ENCODE peak calls at places on chromosomes 4 and X, in nine cellular contexts. One of them, this sample, is unnamed.

GRCh38 chr4:105556175-105556574 is 3.8 kb downstream of the ARHGEF38 start:
- DNase-seq in astrocyte of the hippocampus: no peak
- DNase-seq in CD8-positive, alpha-beta memory T cell: no peak
- DNase-seq in renal cortical epithelial cell: no peak
- DNase-seq in fibroblast of mammary gland: no peak
- DNase-seq in COR-L47: no peak
- DNase-seq in DMS153: no peak
- DNase-seq in IMR-90: no peak
- DNase-seq in OCI-LY7: no peak
- DNase-seq in this sample: no peak

GRCh38 chr4:52037730-52038108 is 380 bp downstream of the SGCB start:
- DNase-seq in astrocyte of the hippocampus: peak
- DNase-seq in CD8-positive, alpha-beta memory T cell: no peak
- DNase-seq in renal cortical epithelial cell: no peak
- DNase-seq in fibroblast of mammary gland: peak
- DNase-seq in COR-L47: peak
- DNase-seq in DMS153: no peak
- DNase-seq in IMR-90: peak
- DNase-seq in OCI-LY7: peak
- DNase-seq in this sample: peak

GRCh38 chrX:132957211-132958085 is 981 bp downstream of the HS6ST2 start:
- DNase-seq in astrocyte of the hippocampus: peak
- DNase-seq in CD8-positive, alpha-beta memory T cell: no peak
- DNase-seq in renal cortical epithelial cell: no peak
- DNase-seq in fibroblast of mammary gland: peak
- DNase-seq in COR-L47: no peak
- DNase-seq in DMS153: no peak
- DNase-seq in IMR-90: no peak
- DNase-seq in OCI-LY7: no peak
- DNase-seq in this sample: no peak

GRCh38 chr4:85543832-85544231 is 68.9 kb downstream of the ARHGAP24 start:
- DNase-seq in astrocyte of the hippocampus: peak
- DNase-seq in CD8-positive, alpha-beta memory T cell: no peak
- DNase-seq in renal cortical epithelial cell: peak
- DNase-seq in fibroblast of mammary gland: peak
- DNase-seq in COR-L47: no peak
- DNase-seq in DMS153: no peak
- DNase-seq in IMR-90: peak
- DNase-seq in OCI-LY7: no peak
- DNase-seq in this sample: peak

GRCh38 chrX:129956765-129957164 is 25.7 kb upstream of the BCORL1 start:
- DNase-seq in astrocyte of the hippocampus: no peak
- DNase-seq in CD8-positive, alpha-beta memory T cell: no peak
- DNase-seq in renal cortical epithelial cell: no peak
- DNase-seq in fibroblast of mammary gland: no peak
- DNase-seq in COR-L47: no peak
- DNase-seq in DMS153: no peak
- DNase-seq in IMR-90: no peak
- DNase-seq in OCI-LY7: no peak
- DNase-seq in this sample: no peak

GRCh38 chr4:69640289-69640688 is 847 bp upstream of the UGT2A2 start:
- DNase-seq in astrocyte of the hippocampus: no peak
- DNase-seq in CD8-positive, alpha-beta memory T cell: no peak
- DNase-seq in renal cortical epithelial cell: no peak
- DNase-seq in fibroblast of mammary gland: no peak
- DNase-seq in COR-L47: no peak
- DNase-seq in DMS153: no peak
- DNase-seq in IMR-90: no peak
- DNase-seq in OCI-LY7: no peak
- DNase-seq in this sample: no peak

GRCh38 chr4:158255727-158256324 is 45.5 kb downstream of the TMEM144 start:
- DNase-seq in astrocyte of the hippocampus: peak
- DNase-seq in CD8-positive, alpha-beta memory T cell: no peak
- DNase-seq in renal cortical epithelial cell: peak
- DNase-seq in fibroblast of mammary gland: peak
- DNase-seq in COR-L47: peak
- DNase-seq in DMS153: no peak
- DNase-seq in IMR-90: peak
- DNase-seq in OCI-LY7: peak
- DNase-seq in this sample: peak

GRCh38 chr4:147658501-147658900 is 25.5 kb downstream of the PRMT9 start:
- DNase-seq in astrocyte of the hippocampus: no peak
- DNase-seq in CD8-positive, alpha-beta memory T cell: no peak
- DNase-seq in renal cortical epithelial cell: no peak
- DNase-seq in fibroblast of mammary gland: no peak
- DNase-seq in COR-L47: no peak
- DNase-seq in DMS153: no peak
- DNase-seq in IMR-90: no peak
- DNase-seq in OCI-LY7: no peak
- DNase-seq in this sample: peak

GRCh38 chrX:41468647-41469323 is 21.6 kb downstream of the NYX start:
- DNase-seq in astrocyte of the hippocampus: no peak
- DNase-seq in CD8-positive, alpha-beta memory T cell: no peak
- DNase-seq in renal cortical epithelial cell: peak
- DNase-seq in fibroblast of mammary gland: peak
- DNase-seq in COR-L47: no peak
- DNase-seq in DMS153: peak
- DNase-seq in IMR-90: peak
- DNase-seq in OCI-LY7: no peak
- DNase-seq in this sample: no peak

GRCh38 chr4:878796-879729 is 53.1 kb downstream of the GAK start:
- DNase-seq in astrocyte of the hippocampus: no peak
- DNase-seq in CD8-positive, alpha-beta memory T cell: peak
- DNase-seq in renal cortical epithelial cell: no peak
- DNase-seq in fibroblast of mammary gland: no peak
- DNase-seq in COR-L47: no peak
- DNase-seq in DMS153: no peak
- DNase-seq in IMR-90: no peak
- DNase-seq in OCI-LY7: no peak
- DNase-seq in this sample: no peak

GRCh38 chr4:186029731-186030421 is 39.1 kb upstream of the TLR3 start:
- DNase-seq in astrocyte of the hippocampus: peak
- DNase-seq in CD8-positive, alpha-beta memory T cell: no peak
- DNase-seq in renal cortical epithelial cell: no peak
- DNase-seq in fibroblast of mammary gland: peak
- DNase-seq in COR-L47: peak
- DNase-seq in DMS153: peak
- DNase-seq in IMR-90: peak
- DNase-seq in OCI-LY7: no peak
- DNase-seq in this sample: peak

GRCh38 chr4:5374577-5374976 is 323.3 kb downstream of the STK32B start:
- DNase-seq in astrocyte of the hippocampus: no peak
- DNase-seq in CD8-positive, alpha-beta memory T cell: no peak
- DNase-seq in renal cortical epithelial cell: no peak
- DNase-seq in fibroblast of mammary gland: no peak
- DNase-seq in COR-L47: no peak
- DNase-seq in DMS153: no peak
- DNase-seq in IMR-90: peak
- DNase-seq in OCI-LY7: no peak
- DNase-seq in this sample: no peak

GRCh38 chr4:182453830-182454229 is 210.6 kb downstream of the TENM3 start:
- DNase-seq in astrocyte of the hippocampus: no peak
- DNase-seq in CD8-positive, alpha-beta memory T cell: no peak
- DNase-seq in renal cortical epithelial cell: no peak
- DNase-seq in fibroblast of mammary gland: no peak
- DNase-seq in COR-L47: peak
- DNase-seq in DMS153: peak
- DNase-seq in IMR-90: no peak
- DNase-seq in OCI-LY7: no peak
- DNase-seq in this sample: no peak

GRCh38 chr4:7041851-7042696 is 1.1 kb upstream of the TADA2B start:
- DNase-seq in astrocyte of the hippocampus: no peak
- DNase-seq in CD8-positive, alpha-beta memory T cell: peak
- DNase-seq in renal cortical epithelial cell: no peak
- DNase-seq in fibroblast of mammary gland: peak
- DNase-seq in COR-L47: peak
- DNase-seq in DMS153: no peak
- DNase-seq in IMR-90: peak
- DNase-seq in OCI-LY7: no peak
- DNase-seq in this sample: no peak

GRCh38 chr4:89101256-89102161 is 9.8 kb upstream of the TIGD2 start:
- DNase-seq in astrocyte of the hippocampus: no peak
- DNase-seq in CD8-positive, alpha-beta memory T cell: no peak
- DNase-seq in renal cortical epithelial cell: no peak
- DNase-seq in fibroblast of mammary gland: no peak
- DNase-seq in COR-L47: no peak
- DNase-seq in DMS153: no peak
- DNase-seq in IMR-90: no peak
- DNase-seq in OCI-LY7: no peak
- DNase-seq in this sample: no peak

GRCh38 chr4:99800332-99801004 is 16.2 kb upstream of the DAPP1 start:
- DNase-seq in astrocyte of the hippocampus: no peak
- DNase-seq in CD8-positive, alpha-beta memory T cell: no peak
- DNase-seq in renal cortical epithelial cell: no peak
- DNase-seq in fibroblast of mammary gland: no peak
- DNase-seq in COR-L47: no peak
- DNase-seq in DMS153: no peak
- DNase-seq in IMR-90: no peak
- DNase-seq in OCI-LY7: no peak
- DNase-seq in this sample: no peak

GRCh38 chr4:131316086-131316485 is 1833.0 kb upstream of the PCDH10 start:
- DNase-seq in astrocyte of the hippocampus: no peak
- DNase-seq in CD8-positive, alpha-beta memory T cell: no peak
- DNase-seq in renal cortical epithelial cell: no peak
- DNase-seq in fibroblast of mammary gland: no peak
- DNase-seq in COR-L47: no peak
- DNase-seq in DMS153: no peak
- DNase-seq in IMR-90: no peak
- DNase-seq in OCI-LY7: no peak
- DNase-seq in this sample: no peak

GRCh38 chr4:9773464-9773863 is 8.0 kb upstream of the DRD5 start:
- DNase-seq in astrocyte of the hippocampus: no peak
- DNase-seq in CD8-positive, alpha-beta memory T cell: no peak
- DNase-seq in renal cortical epithelial cell: no peak
- DNase-seq in fibroblast of mammary gland: no peak
- DNase-seq in COR-L47: no peak
- DNase-seq in DMS153: no peak
- DNase-seq in IMR-90: no peak
- DNase-seq in OCI-LY7: no peak
- DNase-seq in this sample: no peak

GRCh38 chr4:15586046-15586445 is 69.1 kb downstream of the FBXL5 start:
- DNase-seq in astrocyte of the hippocampus: no peak
- DNase-seq in CD8-positive, alpha-beta memory T cell: no peak
- DNase-seq in renal cortical epithelial cell: peak
- DNase-seq in fibroblast of mammary gland: peak
- DNase-seq in COR-L47: no peak
- DNase-seq in DMS153: no peak
- DNase-seq in IMR-90: no peak
- DNase-seq in OCI-LY7: no peak
- DNase-seq in this sample: peak

GRCh38 chrX:65528705-65529340 is 5.8 kb downstream of the LAS1L start:
- DNase-seq in astrocyte of the hippocampus: peak
- DNase-seq in CD8-positive, alpha-beta memory T cell: peak
- DNase-seq in renal cortical epithelial cell: peak
- DNase-seq in fibroblast of mammary gland: peak
- DNase-seq in COR-L47: peak
- DNase-seq in DMS153: no peak
- DNase-seq in IMR-90: peak
- DNase-seq in OCI-LY7: peak
- DNase-seq in this sample: peak

GRCh38 chr4:141560056-141560455 is 76.3 kb upstream of the IL15 start:
- DNase-seq in astrocyte of the hippocampus: no peak
- DNase-seq in CD8-positive, alpha-beta memory T cell: no peak
- DNase-seq in renal cortical epithelial cell: peak
- DNase-seq in fibroblast of mammary gland: no peak
- DNase-seq in COR-L47: no peak
- DNase-seq in DMS153: no peak
- DNase-seq in IMR-90: peak
- DNase-seq in OCI-LY7: no peak
- DNase-seq in this sample: peak

GRCh38 chrX:32987139-32987538 is 224.2 kb downstream of the DMD start:
- DNase-seq in astrocyte of the hippocampus: peak
- DNase-seq in CD8-positive, alpha-beta memory T cell: no peak
- DNase-seq in renal cortical epithelial cell: no peak
- DNase-seq in fibroblast of mammary gland: no peak
- DNase-seq in COR-L47: no peak
- DNase-seq in DMS153: no peak
- DNase-seq in IMR-90: no peak
- DNase-seq in OCI-LY7: no peak
- DNase-seq in this sample: no peak

GRCh38 chrX:154074199-154074598 is 23.3 kb downstream of the MECP2 start:
- DNase-seq in astrocyte of the hippocampus: peak
- DNase-seq in CD8-positive, alpha-beta memory T cell: no peak
- DNase-seq in renal cortical epithelial cell: peak
- DNase-seq in fibroblast of mammary gland: peak
- DNase-seq in COR-L47: no peak
- DNase-seq in DMS153: no peak
- DNase-seq in IMR-90: peak
- DNase-seq in OCI-LY7: no peak
- DNase-seq in this sample: peak

GRCh38 chr4:181659202-181659601 is 584.0 kb upstream of the TENM3 start:
- DNase-seq in astrocyte of the hippocampus: peak
- DNase-seq in CD8-positive, alpha-beta memory T cell: no peak
- DNase-seq in renal cortical epithelial cell: no peak
- DNase-seq in fibroblast of mammary gland: peak
- DNase-seq in COR-L47: no peak
- DNase-seq in DMS153: no peak
- DNase-seq in IMR-90: no peak
- DNase-seq in OCI-LY7: no peak
- DNase-seq in this sample: peak

GRCh38 chr4:173504181-173504503 is 25.9 kb downstream of the HAND2 start:
- DNase-seq in astrocyte of the hippocampus: no peak
- DNase-seq in CD8-positive, alpha-beta memory T cell: no peak
- DNase-seq in renal cortical epithelial cell: no peak
- DNase-seq in fibroblast of mammary gland: peak
- DNase-seq in COR-L47: no peak
- DNase-seq in DMS153: no peak
- DNase-seq in IMR-90: no peak
- DNase-seq in OCI-LY7: no peak
- DNase-seq in this sample: no peak

This sample was measured in AG10803.